ENCODE peak calls at places on chromosomes 5 and 9, in six cellular contexts. R is GF-D8; J is AML-193; B is ELF-1; W is LoVo; I is stimulated activated CD8-positive, alpha-beta memory T cell treated with anti-CD3 and anti-CD28 coated beads, Interleukin-7, amount 100 ng/mL, for 48 hours. A is an unnamed sample.

GRCh38 chr9:84858373-84858772 is 188.8 kb downstream of the NTRK2 start:
- DNase-seq in J (no peak), B (no peak), R (no peak), W (no peak), I (no peak), A (no peak)

GRCh38 chr9:96006961-96007360 is 131.5 kb downstream of the ERCC6L2 start:
- DNase-seq in J (no peak), I (no peak), R (no peak), W (no peak), B (no peak), A (no peak)

GRCh38 chr9:129079829-129080228 is 1.1 kb upstream of the DOLPP1 start:
- DNase-seq in W (no peak), B (no peak), R (no peak), J (no peak), I (no peak), A (no peak)

GRCh38 chr9:71647094-71647591 is 121.2 kb downstream of the CEMIP2 start:
- DNase-seq in I (no peak), J (peak), W (peak), B (peak), R (peak), A (peak)

GRCh38 chr9:16417749-16418148 is 452.7 kb downstream of the BNC2 start:
- DNase-seq in R (no peak), W (no peak), J (no peak), B (no peak), I (no peak), A (peak)

GRCh38 chr9:129886226-129887174 is 51.2 kb downstream of the USP20 start:
- DNase-seq in B (no peak), J (peak), I (no peak), W (no peak), R (peak), A (no peak)

GRCh38 chr5:25516136-25516535 is 871.4 kb upstream of the CDH10 start:
- DNase-seq in B (no peak), J (no peak), R (no peak), W (no peak), I (no peak), A (peak)

GRCh38 chr5:107817951-107818350 is 147.2 kb upstream of the EFNA5 start:
- DNase-seq in J (no peak), R (no peak), W (no peak), I (no peak), B (no peak), A (no peak)

GRCh38 chr5:137022043-137022442 is 477.1 kb downstream of the SPOCK1 start:
- DNase-seq in R (no peak), B (no peak), W (no peak), J (no peak), I (no peak), A (no peak)

GRCh38 chr9:129773262-129774048 is 20.6 kb upstream of the PTGES start:
- DNase-seq in I (no peak), J (peak), R (peak), W (no peak), B (no peak), A (peak)

GRCh38 chr5:144487761-144488160 is 317.1 kb downstream of the KCTD16 start:
- DNase-seq in J (no peak), I (no peak), R (no peak), B (peak), W (no peak), A (no peak)

GRCh38 chr5:14958196-14958595 is 86.6 kb upstream of the ANKH start:
- DNase-seq in I (no peak), J (no peak), B (no peak), R (no peak), W (no peak), A (no peak)

GRCh38 chr9:129752915-129753724 is at the start of gene PTGES:
- DNase-seq in I (peak), R (no peak), B (peak), J (no peak), W (no peak), A (peak)

GRCh38 chr9:77712533-77713130 is 64.5 kb upstream of the GNA14 start:
- DNase-seq in B (no peak), I (no peak), W (no peak), R (peak), J (no peak), A (no peak)

GRCh38 chr5:14753947-14754346 is 89.4 kb downstream of the OTULIN start:
- DNase-seq in J (no peak), B (no peak), R (no peak), W (no peak), I (no peak), A (no peak)

GRCh38 chr5:137867664-137868063 is at the start of gene MYOT:
- DNase-seq in J (no peak), R (no peak), W (no peak), B (no peak), I (no peak), A (no peak)

GRCh38 chr5:100595152-100595811 is 60.1 kb downstream of the FAM174A start:
- DNase-seq in J (no peak), R (no peak), B (no peak), W (peak), I (no peak), A (peak)

GRCh38 chr5:146965781-146966659 is 87.5 kb upstream of the PPP2R2B start:
- DNase-seq in I (peak), W (peak), R (no peak), J (peak), B (peak), A (peak)

GRCh38 chr5:73591102-73591695 is 25.7 kb downstream of the UTP15 start:
- DNase-seq in W (peak), R (peak), J (peak), I (no peak), B (peak), A (peak)

GRCh38 chr5:109740329-109740728 is 50.6 kb downstream of the MAN2A1 start:
- DNase-seq in R (no peak), B (no peak), I (no peak), J (no peak), W (no peak), A (no peak)

GRCh38 chr5:68962632-68963484 is 131.0 kb upstream of the SLC30A5 start:
- DNase-seq in R (no peak), J (peak), W (peak), I (no peak), B (peak), A (peak)

GRCh38 chr9:81182421-81182820 is 506.9 kb downstream of the TLE1 start:
- DNase-seq in B (peak), W (no peak), R (no peak), I (no peak), J (no peak), A (no peak)

GRCh38 chr9:115063058-115063850 is 54.7 kb downstream of the TNC start:
- DNase-seq in B (no peak), J (no peak), R (no peak), I (no peak), W (no peak), A (peak)

GRCh38 chr5:24668050-24668449 is 23.3 kb upstream of the CDH10 start:
- DNase-seq in J (no peak), R (no peak), I (no peak), B (no peak), W (no peak), A (no peak)

GRCh38 chr9:35935755-35936509 is 22.0 kb downstream of the OR2S2 start:
- DNase-seq in J (no peak), W (no peak), B (no peak), R (no peak), I (no peak), A (no peak)

GRCh38 chr5:93735378-93735777 is 6.0 kb downstream of the POU5F2 start:
- DNase-seq in I (no peak), J (no peak), R (no peak), W (no peak), B (no peak), A (no peak)

GRCh38 chr5:111398013-111398412 is 114.3 kb downstream of the STARD4 start:
- DNase-seq in B (no peak), R (no peak), W (no peak), J (no peak), I (no peak), A (no peak)

GRCh38 chr5:180335614-180336233 is 17.4 kb downstream of the GFPT2 start:
- DNase-seq in R (no peak), J (no peak), B (no peak), W (no peak), I (no peak), A (no peak)

GRCh38 chr9:16221350-16221749 is 649.1 kb downstream of the BNC2 start:
- DNase-seq in W (no peak), R (no peak), B (no peak), J (no peak), I (no peak), A (no peak)

GRCh38 chr5:172082180-172082579 is 75.7 kb upstream of the FBXW11 start:
- DNase-seq in J (no peak), R (no peak), W (no peak), I (no peak), B (no peak), A (no peak)

GRCh38 chr9:133347985-133348762 is at the start of the genes MED22 and RPL7A:
- DNase-seq in I (peak), B (peak), J (peak), W (peak), R (peak), A (peak)